ENCODE peak calls at places on chromosomes 5 and 9, in seven cellular contexts. F, V, R, I, W, N and Y are unnamed samples.

GRCh38 chr5:71701409-71701808 is 17.7 kb upstream of the CARTPT start:
- ATAC-seq in V (no peak), I (no peak), W (no peak), F (no peak), R (no peak), N (no peak), Y (no peak)

GRCh38 chr9:22119537-22120167 is 110.5 kb upstream of the CDKN2B start:
- ATAC-seq in V (peak; percentile 91), F (peak; percentile 29), R (peak; percentile 80), N (peak; percentile 61), W (peak; percentile 89), I (peak; percentile 79), Y (no peak)

GRCh38 chr9:92177591-92177990 is 62.4 kb upstream of the SPTLC1 start:
- ATAC-seq in R (no peak), W (no peak), V (no peak), N (no peak), I (no peak), F (no peak), Y (no peak)

GRCh38 chr5:464446-464842 is 21.5 kb downstream of the EXOC3 start:
- ATAC-seq in V (no peak), W (no peak), R (no peak), I (no peak), N (no peak), F (no peak), Y (no peak)

GRCh38 chr5:139131062-139131856 is 66.9 kb downstream of the SIL1 start:
- ATAC-seq in W (peak; percentile 91), I (peak; percentile 78), N (no peak), V (no peak), R (peak; percentile 24), F (peak; percentile 18), Y (peak; percentile 70)

GRCh38 chr5:38426493-38426892 is 130.0 kb downstream of the LIFR start:
- ATAC-seq in F (no peak), W (peak; percentile 91), V (no peak), R (no peak), I (no peak), N (no peak), Y (no peak)

GRCh38 chr5:142795246-142795645 is 25.1 kb downstream of the ARHGAP26 start:
- ATAC-seq in W (no peak), I (no peak), R (peak; percentile 66), F (no peak), V (no peak), N (no peak), Y (peak; percentile 24)

GRCh38 chr9:94827584-94828304 is 101.2 kb downstream of the AOPEP start:
- ATAC-seq in R (no peak), W (peak; percentile 47), I (peak; percentile 81), F (peak; percentile 27), N (no peak), V (no peak), Y (peak; percentile 67)

GRCh38 chr9:114745108-114745848 is 60.6 kb downstream of the TNFSF15 start:
- ATAC-seq in R (no peak), F (no peak), N (no peak), V (no peak), I (no peak), W (no peak), Y (no peak)

GRCh38 chr5:109105631-109106267 is 304.0 kb downstream of the PJA2 start:
- ATAC-seq in W (peak; percentile 68), N (no peak), R (peak; percentile 29), V (no peak), F (no peak), I (peak; percentile 94), Y (peak; percentile 84)

GRCh38 chr5:55923873-55924500 is 70.8 kb downstream of the IL6ST start:
- ATAC-seq in R (no peak), I (peak; percentile 24), V (peak; percentile 12), F (peak; percentile 20), W (no peak), N (peak; percentile 9), Y (no peak)

GRCh38 chr5:67350600-67351315 is 154.2 kb upstream of the CD180 start:
- ATAC-seq in N (peak; percentile 89), W (no peak), I (no peak), F (peak; percentile 65), R (peak; percentile 48), V (no peak), Y (peak; percentile 28)

GRCh38 chr9:76369583-76369982 is 24.6 kb downstream of the RFK start:
- ATAC-seq in V (no peak), N (no peak), I (no peak), F (peak; percentile 15), W (no peak), R (no peak), Y (no peak)

GRCh38 chr5:85311536-85311935 is 926.9 kb upstream of the EDIL3 start:
- ATAC-seq in F (no peak), N (no peak), W (no peak), R (no peak), I (no peak), V (no peak), Y (no peak)

GRCh38 chr9:16207161-16207560 is 654.3 kb downstream of the CCDC171 start:
- ATAC-seq in N (no peak), W (peak; percentile 41), R (no peak), V (peak; percentile 64), I (peak; percentile 63), F (no peak), Y (peak; percentile 55)

GRCh38 chr5:79493596-79494343 is 20.2 kb downstream of the HOMER1 start:
- ATAC-seq in N (no peak), F (no peak), W (peak; percentile 55), I (peak; percentile 35), R (no peak), V (no peak), Y (peak; percentile 40)

GRCh38 chr5:143679777-143680176 is 132.2 kb upstream of the HMHB1 start:
- ATAC-seq in F (no peak), V (no peak), W (peak; percentile 60), I (peak; percentile 70), N (no peak), R (peak; percentile 57), Y (no peak)

GRCh38 chr5:145975361-145976066 is 39.1 kb downstream of the SH3RF2 start:
- ATAC-seq in N (no peak), W (peak; percentile 85), V (no peak), F (peak; percentile 12), R (no peak), I (no peak), Y (no peak)

GRCh38 chr5:1246711-1247431 is 21.7 kb downstream of the SLC6A18 start:
- ATAC-seq in R (peak; percentile 49), W (no peak), F (peak; percentile 56), V (peak; percentile 18), I (peak; percentile 51), N (no peak), Y (no peak)

GRCh38 chr5:33556330-33557328 is 115.9 kb downstream of the TARS1 start:
- ATAC-seq in N (no peak), F (no peak), R (no peak), I (peak; percentile 39), W (no peak), V (no peak), Y (no peak)

GRCh38 chr5:133749331-133749985 is 137.1 kb upstream of the FSTL4 start:
- ATAC-seq in I (no peak), V (no peak), R (no peak), W (no peak), N (no peak), F (no peak), Y (no peak)

GRCh38 chr5:101728933-101729332 is 567.2 kb downstream of the SLCO4C1 start:
- ATAC-seq in I (no peak), R (no peak), V (no peak), F (no peak), N (no peak), W (no peak), Y (no peak)

GRCh38 chr9:77013932-77014596 is 5.4 kb upstream of the FOXB2 start:
- ATAC-seq in F (no peak), W (no peak), R (no peak), N (no peak), V (no peak), I (no peak), Y (no peak)

GRCh38 chr5:75964008-75964407 is 119.2 kb upstream of the SV2C start:
- ATAC-seq in R (peak; percentile 45), I (no peak), N (no peak), F (no peak), V (no peak), W (no peak), Y (no peak)

GRCh38 chr9:134364391-134365114 is 38.3 kb downstream of the RXRA start:
- ATAC-seq in W (no peak), N (no peak), F (no peak), I (no peak), R (no peak), V (no peak), Y (no peak)

GRCh38 chr5:133041157-133041784 is 10.5 kb upstream of the HSPA4 start:
- ATAC-seq in N (no peak), R (no peak), W (no peak), V (no peak), I (no peak), F (no peak), Y (no peak)